ENCODE peak calls at places on chromosome 17, in eight cellular contexts. One of them, this sample, is unnamed. For H3K4me1 and H3K9me3, the result is how much of the 10 kb centered on the place peaks cover.

GRCh38 chr17:27756467-27757371 is 43.6 kb downstream of the NOS2 start:
- DNase-seq in heart right ventricle: peak
- DNase-seq in CD8-positive, alpha-beta memory T cell: peak
- DNase-seq in colonic mucosa: peak
- DNase-seq in cardiac muscle cell: peak
- DNase-seq in Caco-2: peak
- DNase-seq in CD4-positive, alpha-beta memory T cell: peak
- DNase-seq in Panc1: peak
- DNase-seq in this sample: peak

GRCh38 chr17:79892457-79893236 is 53.4 kb upstream of the CBX4 start:
- DNase-seq in cardiac muscle cell: no peak
- DNase-seq in CD8-positive, alpha-beta memory T cell: no peak
- DNase-seq in CD4-positive, alpha-beta memory T cell: no peak
- DNase-seq in colonic mucosa: peak
- DNase-seq in Caco-2: peak
- DNase-seq in Panc1: no peak
- DNase-seq in heart right ventricle: peak
- DNase-seq in this sample: no peak

GRCh38 chr17:19410875-19411291 is at the start of gene RNF112:
- DNase-seq in heart right ventricle: no peak
- DNase-seq in CD8-positive, alpha-beta memory T cell: no peak
- DNase-seq in colonic mucosa: no peak
- DNase-seq in cardiac muscle cell: no peak
- DNase-seq in CD4-positive, alpha-beta memory T cell: no peak
- DNase-seq in Panc1: no peak
- DNase-seq in Caco-2: peak
- DNase-seq in this sample: no peak

GRCh38 chr17:82228842-82229685 is at the start of gene SLC16A3:
- DNase-seq in CD4-positive, alpha-beta memory T cell: peak
- DNase-seq in heart right ventricle: no peak
- DNase-seq in CD8-positive, alpha-beta memory T cell: peak
- DNase-seq in cardiac muscle cell: peak
- DNase-seq in Panc1: no peak
- DNase-seq in colonic mucosa: peak
- DNase-seq in Caco-2: peak
- DNase-seq in this sample: peak

GRCh38 chr17:17569691-17570090 is 21.8 kb downstream of the PEMT start:
- DNase-seq in Panc1: no peak
- DNase-seq in cardiac muscle cell: no peak
- DNase-seq in CD4-positive, alpha-beta memory T cell: no peak
- DNase-seq in Caco-2: no peak
- DNase-seq in heart right ventricle: peak
- DNase-seq in colonic mucosa: no peak
- DNase-seq in CD8-positive, alpha-beta memory T cell: no peak
- DNase-seq in this sample: no peak

GRCh38 chr17:49234509-49235080 is 4.0 kb upstream of the PHOSPHO1 start:
- DNase-seq in heart right ventricle: no peak
- DNase-seq in colonic mucosa: no peak
- DNase-seq in Caco-2: peak
- DNase-seq in Panc1: no peak
- DNase-seq in CD8-positive, alpha-beta memory T cell: no peak
- DNase-seq in cardiac muscle cell: no peak
- DNase-seq in CD4-positive, alpha-beta memory T cell: no peak
- DNase-seq in this sample: no peak

GRCh38 chr17:42520540-42520951 is 15.5 kb upstream of the NAGLU start:
- DNase-seq in colonic mucosa: no peak
- DNase-seq in CD8-positive, alpha-beta memory T cell: no peak
- DNase-seq in Panc1: no peak
- DNase-seq in CD4-positive, alpha-beta memory T cell: no peak
- DNase-seq in cardiac muscle cell: no peak
- DNase-seq in heart right ventricle: no peak
- DNase-seq in Caco-2: no peak
- DNase-seq in this sample: peak

GRCh38 chr17:49343273-49343672 is 18.8 kb downstream of the ZNF652 start:
- DNase-seq in CD8-positive, alpha-beta memory T cell: no peak
- DNase-seq in Caco-2: no peak
- DNase-seq in heart right ventricle: no peak
- DNase-seq in cardiac muscle cell: no peak
- DNase-seq in Panc1: no peak
- DNase-seq in CD4-positive, alpha-beta memory T cell: peak
- DNase-seq in colonic mucosa: no peak
- DNase-seq in this sample: no peak

GRCh38 chr17:65278050-65278819 is 141.1 kb downstream of the RGS9 start:
- DNase-seq in CD4-positive, alpha-beta memory T cell: peak
- DNase-seq in cardiac muscle cell: peak
- DNase-seq in Panc1: no peak
- DNase-seq in colonic mucosa: peak
- DNase-seq in Caco-2: peak
- DNase-seq in heart right ventricle: peak
- DNase-seq in CD8-positive, alpha-beta memory T cell: no peak
- DNase-seq in this sample: peak

GRCh38 chr17:17379197-17379991 is 76.2 kb downstream of the NT5M start:
- DNase-seq in colonic mucosa: no peak
- DNase-seq in Panc1: no peak
- DNase-seq in CD8-positive, alpha-beta memory T cell: no peak
- DNase-seq in CD4-positive, alpha-beta memory T cell: no peak
- DNase-seq in Caco-2: no peak
- DNase-seq in heart right ventricle: no peak
- DNase-seq in cardiac muscle cell: no peak
- DNase-seq in this sample: peak

GRCh38 chr17:27319536-27320221 is 25.8 kb downstream of the WSB1 start:
- DNase-seq in cardiac muscle cell: peak
- DNase-seq in Panc1: no peak
- DNase-seq in Caco-2: no peak
- DNase-seq in heart right ventricle: peak
- DNase-seq in CD8-positive, alpha-beta memory T cell: no peak
- DNase-seq in colonic mucosa: peak
- DNase-seq in CD4-positive, alpha-beta memory T cell: no peak
- DNase-seq in this sample: no peak

GRCh38 chr17:61363601-61364462 is 35.8 kb upstream of the TBX2 start:
- DNase-seq in Caco-2: no peak
- DNase-seq in CD4-positive, alpha-beta memory T cell: no peak
- DNase-seq in colonic mucosa: no peak
- DNase-seq in heart right ventricle: no peak
- DNase-seq in Panc1: no peak
- DNase-seq in cardiac muscle cell: no peak
- DNase-seq in CD8-positive, alpha-beta memory T cell: no peak
- DNase-seq in this sample: no peak
- H3K4me1 ChIP-seq in Caco-2: under half
- H3K4me1 ChIP-seq in CD4-positive, alpha-beta memory T cell: under half
- H3K4me1 ChIP-seq in colonic mucosa: under half
- H3K4me1 ChIP-seq in heart right ventricle: under half
- H3K4me1 ChIP-seq in Panc1: under half
- H3K4me1 ChIP-seq in cardiac muscle cell: under half
- H3K4me1 ChIP-seq in CD8-positive, alpha-beta memory T cell: under half
- H3K4me1 ChIP-seq in this sample: under half

GRCh38 chr17:55722016-55722706 is 503 bp downstream of the TMEM100 start:
- DNase-seq in cardiac muscle cell: peak
- DNase-seq in Panc1: no peak
- DNase-seq in Caco-2: no peak
- DNase-seq in heart right ventricle: no peak
- DNase-seq in CD8-positive, alpha-beta memory T cell: no peak
- DNase-seq in colonic mucosa: no peak
- DNase-seq in CD4-positive, alpha-beta memory T cell: no peak
- DNase-seq in this sample: no peak

GRCh38 chr17:55722742-55723487 is at the start of gene TMEM100:
- DNase-seq in heart right ventricle: peak
- DNase-seq in Panc1: no peak
- DNase-seq in colonic mucosa: peak
- DNase-seq in cardiac muscle cell: no peak
- DNase-seq in Caco-2: no peak
- DNase-seq in CD4-positive, alpha-beta memory T cell: no peak
- DNase-seq in CD8-positive, alpha-beta memory T cell: no peak
- DNase-seq in this sample: peak

GRCh38 chr17:55726440-55726839 is 3.8 kb upstream of the TMEM100 start:
- DNase-seq in heart right ventricle: peak
- DNase-seq in CD8-positive, alpha-beta memory T cell: no peak
- DNase-seq in cardiac muscle cell: no peak
- DNase-seq in colonic mucosa: peak
- DNase-seq in CD4-positive, alpha-beta memory T cell: no peak
- DNase-seq in Panc1: no peak
- DNase-seq in Caco-2: no peak
- DNase-seq in this sample: no peak

GRCh38 chr17:55720917-55721836 is 1.5 kb downstream of the TMEM100 start:
- DNase-seq in Caco-2: no peak
- DNase-seq in CD8-positive, alpha-beta memory T cell: no peak
- DNase-seq in colonic mucosa: no peak
- DNase-seq in cardiac muscle cell: peak
- DNase-seq in Panc1: no peak
- DNase-seq in heart right ventricle: no peak
- DNase-seq in CD4-positive, alpha-beta memory T cell: no peak
- DNase-seq in this sample: no peak

DNA sequence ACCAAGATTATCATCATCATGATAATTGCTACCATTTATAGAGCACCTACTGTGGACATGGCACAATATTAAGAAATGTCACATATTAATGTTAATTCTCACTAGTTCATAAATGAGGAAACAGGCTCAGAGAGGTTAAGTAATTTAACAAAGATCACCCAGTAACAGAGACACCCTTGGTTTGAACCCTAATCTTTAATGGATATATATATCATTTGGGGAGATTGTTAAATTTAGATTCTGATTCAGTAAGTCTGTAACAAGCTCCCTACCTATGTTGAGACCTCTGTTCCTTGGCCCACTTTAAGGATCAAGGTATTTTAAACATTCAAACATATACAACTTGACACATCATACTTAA is 804 bp upstream of the TMEM100 start:
- DNase-seq in CD8-positive, alpha-beta memory T cell: no peak
- DNase-seq in Panc1: no peak
- DNase-seq in heart right ventricle: no peak
- DNase-seq in CD4-positive, alpha-beta memory T cell: no peak
- DNase-seq in Caco-2: no peak
- DNase-seq in cardiac muscle cell: no peak
- DNase-seq in colonic mucosa: no peak
- DNase-seq in this sample: no peak
- H3K4me3 ChIP-seq in CD8-positive, alpha-beta memory T cell: no peak
- H3K4me3 ChIP-seq in Panc1: no peak
- H3K4me3 ChIP-seq in heart right ventricle: no peak
- H3K4me3 ChIP-seq in CD4-positive, alpha-beta memory T cell: no peak
- H3K4me3 ChIP-seq in Caco-2: no peak
- H3K4me3 ChIP-seq in cardiac muscle cell: no peak
- H3K4me3 ChIP-seq in colonic mucosa: no peak
- H3K4me3 ChIP-seq in this sample: no peak

GRCh38 chr17:15886804-15887203 is 58.1 kb upstream of the ADORA2B start:
- DNase-seq in colonic mucosa: no peak
- DNase-seq in CD4-positive, alpha-beta memory T cell: no peak
- DNase-seq in cardiac muscle cell: no peak
- DNase-seq in Panc1: no peak
- DNase-seq in Caco-2: no peak
- DNase-seq in CD8-positive, alpha-beta memory T cell: no peak
- DNase-seq in heart right ventricle: no peak
- DNase-seq in this sample: no peak
- H3K9me3 ChIP-seq in colonic mucosa: under half
- H3K9me3 ChIP-seq in CD4-positive, alpha-beta memory T cell: under half
- H3K9me3 ChIP-seq in cardiac muscle cell: under half
- H3K9me3 ChIP-seq in Panc1: under half
- H3K9me3 ChIP-seq in Caco-2: under half
- H3K9me3 ChIP-seq in CD8-positive, alpha-beta memory T cell: under half
- H3K9me3 ChIP-seq in heart right ventricle: under half
- H3K9me3 ChIP-seq in this sample: under half

DNA sequence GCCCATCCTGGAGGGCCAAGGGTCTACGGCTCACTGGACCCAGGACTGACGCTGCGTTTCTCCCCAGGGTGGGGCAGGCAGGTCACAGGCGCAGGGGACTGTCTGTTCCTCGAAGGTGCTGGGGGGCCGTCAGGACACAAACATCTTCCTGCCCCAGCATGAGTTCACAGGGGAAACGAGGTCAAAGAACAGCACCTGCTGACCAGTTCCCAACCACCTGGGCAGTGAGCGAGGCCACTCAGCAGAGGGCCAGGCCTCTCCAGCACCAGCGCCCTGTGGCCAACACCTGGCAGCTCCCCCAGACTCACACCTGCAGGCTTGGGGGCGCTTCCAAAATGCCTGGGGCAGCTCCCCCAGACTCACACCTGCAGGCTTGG is 29.7 kb downstream of the TIMM22 start:
- DNase-seq in colonic mucosa: no peak
- DNase-seq in cardiac muscle cell: no peak
- DNase-seq in heart right ventricle: no peak
- DNase-seq in CD8-positive, alpha-beta memory T cell: no peak
- DNase-seq in CD4-positive, alpha-beta memory T cell: no peak
- DNase-seq in Caco-2: no peak
- DNase-seq in Panc1: no peak
- DNase-seq in this sample: no peak
- H3K4me1 ChIP-seq in colonic mucosa: under half
- H3K4me1 ChIP-seq in cardiac muscle cell: under half
- H3K4me1 ChIP-seq in heart right ventricle: under half
- H3K4me1 ChIP-seq in CD8-positive, alpha-beta memory T cell: under half
- H3K4me1 ChIP-seq in CD4-positive, alpha-beta memory T cell: under half
- H3K4me1 ChIP-seq in Caco-2: under half
- H3K4me1 ChIP-seq in Panc1: under half
- H3K4me1 ChIP-seq in this sample: under half

DNA sequence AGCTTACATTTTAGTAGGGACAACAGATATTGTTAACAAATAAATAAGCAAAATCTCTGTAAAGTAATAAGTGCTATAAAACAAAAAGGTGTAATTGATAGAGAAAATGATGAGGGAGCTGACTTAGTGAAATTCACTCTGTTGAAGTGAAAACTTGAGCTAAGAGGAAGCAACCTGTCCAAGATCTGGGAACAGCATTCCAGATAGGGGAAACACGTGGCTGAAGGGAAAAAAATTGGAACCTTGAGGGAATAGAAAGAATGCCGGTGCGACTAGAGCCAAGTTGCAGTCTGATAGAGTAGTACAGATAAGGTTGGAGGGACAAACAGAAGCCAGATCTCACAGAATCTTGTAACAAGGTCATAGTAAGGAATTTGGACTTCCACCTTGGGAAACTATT is 583 bp upstream of the DDX52 start:
- DNase-seq in Caco-2: peak
- DNase-seq in heart right ventricle: no peak
- DNase-seq in CD4-positive, alpha-beta memory T cell: no peak
- DNase-seq in cardiac muscle cell: peak
- DNase-seq in CD8-positive, alpha-beta memory T cell: no peak
- DNase-seq in colonic mucosa: no peak
- DNase-seq in Panc1: no peak
- DNase-seq in this sample: no peak
- H3K4me3 ChIP-seq in Caco-2: peak
- H3K4me3 ChIP-seq in heart right ventricle: peak
- H3K4me3 ChIP-seq in CD4-positive, alpha-beta memory T cell: peak
- H3K4me3 ChIP-seq in cardiac muscle cell: peak
- H3K4me3 ChIP-seq in CD8-positive, alpha-beta memory T cell: peak
- H3K4me3 ChIP-seq in colonic mucosa: no peak
- H3K4me3 ChIP-seq in Panc1: peak
- H3K4me3 ChIP-seq in this sample: peak

This sample was measured in HAP-1.